ENCODE peak calls at places on chromosome 7, in eight cellular contexts. G is DMS153; L is suprapubic skin; I is GM03348; O is stimulated activated CD4-positive, alpha-beta T cell treated with anti-CD3 and anti-CD28 coated beads, Interleukin-1b, Interleukin-23, amount 100 ng/mL, for 24 hours; J is activated CD4-positive, alpha-beta T cell treated with anti-CD3 and anti-CD28 coated beads, Interleukin-2, amount 10 ng/mL, durations not matched to agents 7 days and 5 days; Q is naive thymus-derived CD8-positive, alpha-beta T cell; T is left lung. C is an unnamed sample.

GRCh38 chr7:123748171-123748733 is 551 bp downstream of the WASL start:
- DNase-seq in G (no peak), L (peak; percentile 83), I (peak; percentile 72), O (no peak), J (peak; percentile 19), Q (peak; percentile 6), T (peak; percentile 89), C (peak; percentile 77)

GRCh38 chr7:134514663-134515062 is 12.7 kb upstream of the AKR1B10 start:
- DNase-seq in G (peak; percentile 51), L (no peak), I (peak; percentile 71), O (no peak), J (peak; percentile 63), Q (peak; percentile 22), T (no peak), C (no peak)

GRCh38 chr7:116166167-116166566 is 44.2 kb upstream of the TES start:
- DNase-seq in G (no peak), L (no peak), I (no peak), O (no peak), J (no peak), Q (no peak), T (no peak), C (no peak)

GRCh38 chr7:37901236-37901827 is 15.3 kb downstream of the SFRP4 start:
- DNase-seq in G (peak; percentile 8), L (no peak), I (peak; percentile 40), O (no peak), J (no peak), Q (no peak), T (no peak), C (no peak)

GRCh38 chr7:127891854-127892438 is 139.3 kb downstream of the LRRC4 start:
- DNase-seq in G (no peak), L (no peak), I (no peak), O (no peak), J (no peak), Q (no peak), T (no peak), C (no peak)

GRCh38 chr7:47501406-47501805 is 80.5 kb downstream of the TNS3 start:
- DNase-seq in G (no peak), L (no peak), I (peak; percentile 74), O (no peak), J (no peak), Q (no peak), T (no peak), C (no peak)

GRCh38 chr7:11232462-11232861 is 258.8 kb downstream of the PHF14 start:
- DNase-seq in G (no peak), L (no peak), I (peak; percentile 15), O (no peak), J (no peak), Q (no peak), T (no peak), C (no peak)

GRCh38 chr7:131031100-131031868 is 296.4 kb upstream of the MKLN1 start:
- DNase-seq in G (no peak), L (no peak), I (no peak), O (no peak), J (no peak), Q (no peak), T (no peak), C (no peak)

GRCh38 chr7:112398534-112398933 is 51.7 kb upstream of the IFRD1 start:
- DNase-seq in G (no peak), L (no peak), I (no peak), O (no peak), J (peak; percentile 57), Q (no peak), T (no peak), C (no peak)